ENCODE peak calls at places on chromosomes 16 and 17, in nine cellular contexts. One of them, this sample, is unnamed.

GRCh38 chr17:78147315-78147998 is 1.3 kb downstream of the C17orf99 start:
- DNase-seq in hepatocyte: no peak
- DNase-seq in endothelial cell: no peak
- DNase-seq in neural progenitor cell: no peak
- DNase-seq in T47D: no peak
- DNase-seq in HS-5: no peak
- DNase-seq in osteoblast: peak
- DNase-seq in HTR-8/SVneo: no peak
- DNase-seq in ACHN: no peak
- DNase-seq in this sample: no peak

GRCh38 chr16:1917665-1918111 is 527 bp downstream of the HS3ST6 start:
- DNase-seq in hepatocyte: no peak
- DNase-seq in endothelial cell: no peak
- DNase-seq in neural progenitor cell: peak
- DNase-seq in T47D: no peak
- DNase-seq in HS-5: no peak
- DNase-seq in osteoblast: peak
- DNase-seq in HTR-8/SVneo: no peak
- DNase-seq in ACHN: no peak
- DNase-seq in this sample: no peak

GRCh38 chr17:56125830-56126819 is 27.1 kb upstream of the ANKFN1 start:
- DNase-seq in hepatocyte: peak
- DNase-seq in endothelial cell: peak
- DNase-seq in neural progenitor cell: peak
- DNase-seq in T47D: no peak
- DNase-seq in HS-5: peak
- DNase-seq in osteoblast: peak
- DNase-seq in HTR-8/SVneo: peak
- DNase-seq in ACHN: peak
- DNase-seq in this sample: no peak

GRCh38 chr16:14681115-14681514 is 13.0 kb downstream of the PLA2G10 start:
- DNase-seq in hepatocyte: no peak
- DNase-seq in endothelial cell: no peak
- DNase-seq in neural progenitor cell: no peak
- DNase-seq in T47D: no peak
- DNase-seq in HS-5: no peak
- DNase-seq in osteoblast: no peak
- DNase-seq in HTR-8/SVneo: no peak
- DNase-seq in ACHN: no peak
- DNase-seq in this sample: no peak

GRCh38 chr16:61820398-61820797 is 215.8 kb downstream of the CDH8 start:
- DNase-seq in hepatocyte: no peak
- DNase-seq in endothelial cell: no peak
- DNase-seq in neural progenitor cell: no peak
- DNase-seq in T47D: no peak
- DNase-seq in HS-5: peak
- DNase-seq in osteoblast: no peak
- DNase-seq in HTR-8/SVneo: no peak
- DNase-seq in ACHN: peak
- DNase-seq in this sample: no peak

GRCh38 chr17:78817123-78817522 is 23.5 kb downstream of the USP36 start:
- DNase-seq in hepatocyte: no peak
- DNase-seq in endothelial cell: no peak
- DNase-seq in neural progenitor cell: no peak
- DNase-seq in T47D: no peak
- DNase-seq in HS-5: no peak
- DNase-seq in osteoblast: no peak
- DNase-seq in HTR-8/SVneo: no peak
- DNase-seq in ACHN: no peak
- DNase-seq in this sample: no peak

GRCh38 chr16:78362736-78363135 is 263.3 kb downstream of the WWOX start:
- DNase-seq in hepatocyte: no peak
- DNase-seq in endothelial cell: no peak
- DNase-seq in neural progenitor cell: no peak
- DNase-seq in T47D: no peak
- DNase-seq in HS-5: no peak
- DNase-seq in osteoblast: no peak
- DNase-seq in HTR-8/SVneo: no peak
- DNase-seq in ACHN: no peak
- DNase-seq in this sample: no peak

GRCh38 chr17:44278006-44278405 is 10.1 kb upstream of the SLC4A1 start:
- DNase-seq in hepatocyte: no peak
- DNase-seq in endothelial cell: no peak
- DNase-seq in neural progenitor cell: no peak
- DNase-seq in T47D: no peak
- DNase-seq in HS-5: no peak
- DNase-seq in osteoblast: peak
- DNase-seq in HTR-8/SVneo: no peak
- DNase-seq in ACHN: no peak
- DNase-seq in this sample: no peak

GRCh38 chr16:4372578-4373355 is 1.1 kb downstream of the VASN start:
- DNase-seq in hepatocyte: peak
- DNase-seq in endothelial cell: no peak
- DNase-seq in neural progenitor cell: peak
- DNase-seq in T47D: no peak
- DNase-seq in HS-5: no peak
- DNase-seq in osteoblast: peak
- DNase-seq in HTR-8/SVneo: peak
- DNase-seq in ACHN: peak
- DNase-seq in this sample: peak

GRCh38 chr16:19507882-19508281 is 14.0 kb downstream of the GDE1 start:
- DNase-seq in hepatocyte: no peak
- DNase-seq in endothelial cell: no peak
- DNase-seq in neural progenitor cell: no peak
- DNase-seq in T47D: no peak
- DNase-seq in HS-5: no peak
- DNase-seq in osteoblast: no peak
- DNase-seq in HTR-8/SVneo: no peak
- DNase-seq in ACHN: no peak
- DNase-seq in this sample: no peak

GRCh38 chr16:66548068-66548467 is 1.9 kb downstream of the TK2 start:
- DNase-seq in hepatocyte: no peak
- DNase-seq in endothelial cell: no peak
- DNase-seq in neural progenitor cell: no peak
- DNase-seq in T47D: no peak
- DNase-seq in HS-5: no peak
- DNase-seq in osteoblast: no peak
- DNase-seq in HTR-8/SVneo: no peak
- DNase-seq in ACHN: no peak
- DNase-seq in this sample: no peak

GRCh38 chr16:26198221-26198620 is 506.5 kb downstream of the HS3ST4 start:
- DNase-seq in hepatocyte: no peak
- DNase-seq in endothelial cell: no peak
- DNase-seq in neural progenitor cell: no peak
- DNase-seq in T47D: no peak
- DNase-seq in HS-5: no peak
- DNase-seq in osteoblast: no peak
- DNase-seq in HTR-8/SVneo: no peak
- DNase-seq in ACHN: no peak
- DNase-seq in this sample: no peak

GRCh38 chr16:11586856-11587642 is at the start of gene LITAF:
- DNase-seq in hepatocyte: peak
- DNase-seq in endothelial cell: peak
- DNase-seq in neural progenitor cell: peak
- DNase-seq in T47D: peak
- DNase-seq in HS-5: no peak
- DNase-seq in osteoblast: peak
- DNase-seq in HTR-8/SVneo: peak
- DNase-seq in ACHN: peak
- DNase-seq in this sample: peak

GRCh38 chr17:28572294-28573099 is 1.2 kb upstream of the PIGS start:
- DNase-seq in hepatocyte: no peak
- DNase-seq in endothelial cell: no peak
- DNase-seq in neural progenitor cell: no peak
- DNase-seq in T47D: no peak
- DNase-seq in HS-5: no peak
- DNase-seq in osteoblast: no peak
- DNase-seq in HTR-8/SVneo: no peak
- DNase-seq in ACHN: no peak
- DNase-seq in this sample: no peak

GRCh38 chr17:75917443-75918111 is 12.9 kb upstream of the MRPL38 start:
- DNase-seq in hepatocyte: no peak
- DNase-seq in endothelial cell: no peak
- DNase-seq in neural progenitor cell: no peak
- DNase-seq in T47D: no peak
- DNase-seq in HS-5: no peak
- DNase-seq in osteoblast: peak
- DNase-seq in HTR-8/SVneo: no peak
- DNase-seq in ACHN: no peak
- DNase-seq in this sample: no peak

GRCh38 chr17:77391668-77392375 is 251.1 kb downstream of the SEC14L1 start:
- DNase-seq in hepatocyte: peak
- DNase-seq in endothelial cell: no peak
- DNase-seq in neural progenitor cell: peak
- DNase-seq in T47D: no peak
- DNase-seq in HS-5: peak
- DNase-seq in osteoblast: peak
- DNase-seq in HTR-8/SVneo: peak
- DNase-seq in ACHN: no peak
- DNase-seq in this sample: no peak

This sample was measured in HuH-7.5.